ENCODE peak calls at places on chromosomes 7 and 10, in five cellular contexts. One of them, this sample, is unnamed.

GRCh38 chr7:4399596-4399995 is 282.5 kb upstream of the FOXK1 start:
- DNase-seq in GM12878: no peak
- DNase-seq in K562: no peak
- DNase-seq in H1: no peak
- DNase-seq in HepG2: no peak
- DNase-seq in this sample: no peak

GRCh38 chr7:25856056-25856780 is 295.8 kb upstream of the NFE2L3 start:
- DNase-seq in K562: no peak
- DNase-seq in GM12878: no peak
- DNase-seq in HepG2: no peak
- DNase-seq in H1: no peak
- DNase-seq in this sample: no peak

GRCh38 chr7:42025635-42026375 is 211.2 kb downstream of the GLI3 start:
- DNase-seq in HepG2: peak; percentile 13
- DNase-seq in GM12878: no peak
- DNase-seq in K562: no peak
- DNase-seq in H1: no peak
- DNase-seq in this sample: no peak

GRCh38 chr10:128099901-128100300 is 26.3 kb downstream of the MKI67 start:
- DNase-seq in GM12878: no peak
- DNase-seq in HepG2: no peak
- DNase-seq in H1: no peak
- DNase-seq in K562: no peak
- DNase-seq in this sample: no peak

GRCh38 chr10:123354521-123354920 is 200.3 kb downstream of the BUB3 start:
- DNase-seq in HepG2: no peak
- DNase-seq in K562: no peak
- DNase-seq in H1: no peak
- DNase-seq in GM12878: no peak
- DNase-seq in this sample: no peak

GRCh38 chr7:36202347-36202896 is 49.4 kb downstream of the EEPD1 start:
- DNase-seq in K562: no peak
- DNase-seq in H1: no peak
- DNase-seq in HepG2: no peak
- DNase-seq in GM12878: no peak
- DNase-seq in this sample: no peak

GRCh38 chr10:100485336-100485735 is 22.5 kb downstream of the WNT8B start:
- DNase-seq in HepG2: no peak
- DNase-seq in K562: no peak
- DNase-seq in H1: peak; percentile 64
- DNase-seq in GM12878: no peak
- DNase-seq in this sample: no peak

GRCh38 chr10:103281753-103282152 is 4.8 kb downstream of the INA start:
- DNase-seq in GM12878: no peak
- DNase-seq in HepG2: no peak
- DNase-seq in H1: peak; percentile 82
- DNase-seq in K562: peak; percentile 13
- DNase-seq in this sample: no peak

GRCh38 chr10:86439544-86439943 is 72.9 kb upstream of the GRID1 start:
- DNase-seq in HepG2: peak; percentile 66
- DNase-seq in H1: no peak
- DNase-seq in K562: no peak
- DNase-seq in GM12878: no peak
- DNase-seq in this sample: no peak

GRCh38 chr7:8388257-8388625 is 45.2 kb upstream of the NXPH1 start:
- DNase-seq in HepG2: no peak
- DNase-seq in K562: no peak
- DNase-seq in GM12878: no peak
- DNase-seq in H1: no peak
- DNase-seq in this sample: no peak

GRCh38 chr10:126658928-126659327 is 11.6 kb downstream of the C10orf90 start:
- DNase-seq in GM12878: no peak
- DNase-seq in H1: no peak
- DNase-seq in HepG2: no peak
- DNase-seq in K562: no peak
- DNase-seq in this sample: no peak

GRCh38 chr7:121081327-121081936 is 92.9 kb downstream of the CPED1 start:
- DNase-seq in K562: peak; percentile 60
- DNase-seq in HepG2: peak; percentile 36
- DNase-seq in GM12878: peak; percentile 5
- DNase-seq in H1: no peak
- DNase-seq in this sample: peak; percentile 44

GRCh38 chr10:112797908-112798307 is 152.1 kb upstream of the TCF7L2 start:
- DNase-seq in HepG2: no peak
- DNase-seq in H1: peak; percentile 54
- DNase-seq in K562: no peak
- DNase-seq in GM12878: no peak
- DNase-seq in this sample: no peak

GRCh38 chr7:54249686-54250085 is 292.5 kb upstream of the VSTM2A start:
- DNase-seq in H1: no peak
- DNase-seq in GM12878: no peak
- DNase-seq in K562: no peak
- DNase-seq in HepG2: no peak
- DNase-seq in this sample: no peak

GRCh38 chr7:98562336-98563182 is 54.5 kb upstream of the NPTX2 start:
- DNase-seq in K562: no peak
- DNase-seq in HepG2: no peak
- DNase-seq in H1: no peak
- DNase-seq in GM12878: no peak
- DNase-seq in this sample: no peak

GRCh38 chr7:98563183-98563495 is 53.9 kb upstream of the NPTX2 start:
- DNase-seq in H1: no peak
- DNase-seq in GM12878: no peak
- DNase-seq in HepG2: no peak
- DNase-seq in K562: no peak
- DNase-seq in this sample: no peak

GRCh38 chr7:98559219-98559618 is 57.9 kb upstream of the NPTX2 start:
- DNase-seq in HepG2: no peak
- DNase-seq in H1: no peak
- DNase-seq in GM12878: no peak
- DNase-seq in K562: no peak
- DNase-seq in this sample: no peak

GRCh38 chr7:98557538-98558031 is 59.5 kb upstream of the NPTX2 start:
- DNase-seq in GM12878: no peak
- DNase-seq in K562: no peak
- DNase-seq in H1: no peak
- DNase-seq in HepG2: no peak
- DNase-seq in this sample: no peak

DNA sequence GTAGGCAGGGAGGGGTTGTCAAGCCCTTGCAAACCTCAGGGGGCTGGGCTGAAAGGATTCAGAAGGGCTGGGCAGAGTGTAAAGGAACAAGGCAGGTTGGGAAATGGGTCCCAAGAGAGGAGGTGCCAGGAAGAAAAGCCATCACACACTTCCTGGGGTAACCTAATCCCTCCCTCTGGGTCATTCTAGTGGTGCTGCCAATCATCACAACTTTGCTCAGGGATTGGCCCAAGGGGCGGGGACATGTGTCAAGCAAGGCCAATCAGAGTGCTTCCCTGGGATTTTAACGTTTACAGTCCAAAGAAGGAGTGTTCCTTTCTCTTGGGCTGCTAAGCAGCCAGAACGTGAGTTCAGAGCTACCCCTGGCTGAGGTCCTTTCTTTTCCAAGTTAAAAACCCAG is 57.1 kb upstream of the NPTX2 start:
- DNase-seq in H1: no peak
- DNase-seq in HepG2: no peak
- DNase-seq in K562: no peak
- DNase-seq in GM12878: no peak
- DNase-seq in this sample: no peak
- TF ChIP-seq SRF in H1: no peak
- TF ChIP-seq SRF in HepG2: no peak
- TF ChIP-seq SRF in K562: no peak
- TF ChIP-seq SRF in GM12878: no peak
- TF ChIP-seq SRF in this sample: no peak

GRCh38 chr10:1538121-1538520 is 199.2 kb downstream of the ADARB2 start:
- DNase-seq in H1: no peak
- DNase-seq in GM12878: no peak
- DNase-seq in HepG2: no peak
- DNase-seq in K562: no peak
- DNase-seq in this sample: no peak
- TF ChIP-seq SIN3A in H1: no peak
- TF ChIP-seq SIN3A in GM12878: no peak
- TF ChIP-seq SIN3A in HepG2: no peak
- TF ChIP-seq SIN3A in K562: no peak
- TF ChIP-seq SIN3A in this sample: no peak

GRCh38 chr7:87339373-87339897 is 6.0 kb upstream of the CROT start:
- DNase-seq in HepG2: no peak
- DNase-seq in K562: no peak
- DNase-seq in H1: no peak
- DNase-seq in GM12878: no peak
- DNase-seq in this sample: no peak
- H3K4me2 ChIP-seq in HepG2: peak overlapping the region; percentile 6
- H3K4me2 ChIP-seq in K562: no peak overlapping the region
- H3K4me2 ChIP-seq in H1: no peak overlapping the region
- H3K4me2 ChIP-seq in GM12878: no peak overlapping the region
- H3K4me2 ChIP-seq in this sample: no peak overlapping the region

DNA sequence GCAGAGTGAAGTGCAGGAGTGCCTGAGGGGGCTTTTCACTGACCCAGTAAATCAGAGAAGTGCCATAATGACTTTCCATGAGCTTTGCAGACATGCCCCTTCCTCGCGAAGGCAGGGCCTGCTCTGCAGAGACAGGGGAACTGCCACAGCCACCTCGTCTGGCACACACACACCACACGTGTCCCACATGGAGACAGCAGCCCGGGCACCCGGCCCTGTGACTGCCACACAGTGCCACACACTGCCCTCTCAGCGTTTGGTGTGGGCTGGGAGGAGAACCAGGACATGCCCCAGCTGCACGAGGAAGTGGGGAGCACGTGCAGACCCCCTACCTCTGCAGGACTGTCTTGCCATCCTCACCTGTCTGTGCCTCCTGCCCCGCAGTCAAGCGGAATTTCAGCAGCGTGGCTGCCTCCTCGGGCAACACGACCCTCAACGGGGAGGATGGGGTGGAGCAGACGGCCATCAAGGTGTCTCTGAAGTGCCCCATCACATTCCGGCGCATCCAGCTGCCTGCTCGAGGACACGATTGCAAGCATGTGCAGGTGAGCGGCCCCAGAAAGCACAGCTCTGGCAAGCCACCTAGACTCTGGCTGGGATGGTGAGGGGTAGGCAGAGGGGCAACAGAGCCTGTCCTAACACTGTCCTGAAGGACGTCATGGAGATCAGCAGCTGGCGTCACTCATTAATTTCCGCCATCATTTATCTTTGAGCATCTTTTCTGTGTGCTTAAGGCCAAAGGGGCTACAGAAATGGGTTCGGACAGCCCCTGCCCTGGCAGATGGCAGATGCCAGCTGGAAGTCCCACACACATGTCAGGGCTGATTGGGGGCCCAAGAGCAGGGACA is 43.4 kb upstream of the PPIF start:
- DNase-seq in GM12878: no peak
- DNase-seq in H1: no peak
- DNase-seq in K562: no peak
- DNase-seq in HepG2: no peak
- DNase-seq in this sample: no peak
- TF ChIP-seq SRF in GM12878: no peak
- TF ChIP-seq SRF in H1: no peak
- TF ChIP-seq SRF in K562: no peak
- TF ChIP-seq SRF in HepG2: no peak
- TF ChIP-seq SRF in this sample: no peak

DNA sequence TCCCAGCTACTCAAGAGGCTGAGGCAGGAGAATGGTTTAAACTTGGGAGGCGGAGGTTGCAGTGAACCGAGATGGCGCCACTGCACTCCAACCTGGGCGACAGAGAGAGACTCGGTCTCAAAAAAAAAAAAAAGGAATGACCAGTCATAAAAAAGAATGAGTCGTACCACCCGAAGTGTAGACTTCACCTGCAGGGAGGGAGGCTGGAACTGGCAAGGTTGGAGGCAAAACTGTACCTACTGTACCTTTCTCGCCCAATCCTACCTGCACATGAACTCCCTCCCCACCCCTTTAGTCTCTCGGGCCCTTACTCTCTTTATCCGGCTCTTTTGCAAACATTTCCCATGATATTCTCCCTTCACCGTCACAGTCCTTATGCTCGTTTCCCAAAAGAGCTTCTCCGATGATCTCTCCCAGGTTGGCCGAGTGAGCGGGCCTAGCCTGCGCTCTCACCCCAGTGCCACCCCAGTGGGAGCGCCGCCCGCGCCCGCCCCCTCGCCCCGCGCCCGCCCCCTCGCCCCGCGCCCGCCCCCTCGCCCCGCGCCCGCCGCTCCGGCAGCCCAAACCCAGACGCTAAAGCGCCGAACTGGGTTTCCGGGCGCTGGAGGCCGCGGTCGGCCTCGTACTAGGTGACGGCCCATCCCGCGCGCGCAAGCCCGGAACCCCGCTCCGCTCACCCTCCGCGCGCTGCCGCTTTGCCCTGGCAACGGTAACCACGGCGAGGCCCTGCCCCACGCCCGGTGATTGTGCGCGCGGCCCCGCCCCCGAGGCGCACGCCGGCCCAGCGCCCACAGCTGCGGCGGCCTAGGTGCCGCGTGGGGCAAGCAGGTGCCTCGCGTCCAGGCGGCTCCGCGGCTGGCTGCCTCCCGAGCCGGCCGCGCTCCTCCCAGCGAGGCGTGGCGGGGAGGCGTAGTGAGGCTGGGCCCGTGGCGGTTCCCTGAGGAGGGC is at the start of gene SMKR1:
- DNase-seq in HepG2: no peak
- DNase-seq in H1: peak; percentile 77
- DNase-seq in GM12878: peak; percentile 12
- DNase-seq in K562: peak; percentile 99
- DNase-seq in this sample: peak; percentile 46
- TF ChIP-seq SIN3A in HepG2: peak; percentile 51
- TF ChIP-seq SIN3A in H1: no peak
- TF ChIP-seq SIN3A in GM12878: no peak
- TF ChIP-seq SIN3A in K562: no peak
- TF ChIP-seq SIN3A in this sample: no peak

GRCh38 chr10:98323221-98324164 is 55.5 kb upstream of the LOXL4 start:
- DNase-seq in K562: peak; percentile 72
- DNase-seq in H1: no peak
- DNase-seq in GM12878: no peak
- DNase-seq in HepG2: peak; percentile 20
- DNase-seq in this sample: peak; percentile 83
- H3K4me2 ChIP-seq in K562: peak overlapping the region; percentile 29
- H3K4me2 ChIP-seq in H1: no peak overlapping the region
- H3K4me2 ChIP-seq in GM12878: no peak overlapping the region
- H3K4me2 ChIP-seq in HepG2: no peak overlapping the region
- H3K4me2 ChIP-seq in this sample: peak overlapping the region; percentile 33

GRCh38 chr7:16066805-16067459 is 354.4 kb downstream of the CRPPA start:
- DNase-seq in K562: no peak
- DNase-seq in GM12878: no peak
- DNase-seq in HepG2: no peak
- DNase-seq in H1: no peak
- DNase-seq in this sample: no peak

GRCh38 chr7:16067695-16068094 is 353.6 kb downstream of the CRPPA start:
- DNase-seq in HepG2: no peak
- DNase-seq in K562: no peak
- DNase-seq in GM12878: no peak
- DNase-seq in H1: no peak
- DNase-seq in this sample: no peak

GRCh38 chr7:16070806-16071205 is 350.5 kb downstream of the CRPPA start:
- DNase-seq in GM12878: no peak
- DNase-seq in HepG2: no peak
- DNase-seq in K562: no peak
- DNase-seq in H1: no peak
- DNase-seq in this sample: no peak

GRCh38 chr7:16071246-16071857 is 350.0 kb downstream of the CRPPA start:
- DNase-seq in HepG2: peak; percentile 50
- DNase-seq in K562: peak; percentile 62
- DNase-seq in GM12878: no peak
- DNase-seq in H1: no peak
- DNase-seq in this sample: peak; percentile 54
- TF ChIP-seq SRF in HepG2: no peak
- TF ChIP-seq SRF in K562: no peak
- TF ChIP-seq SRF in GM12878: no peak
- TF ChIP-seq SRF in H1: no peak
- TF ChIP-seq SRF in this sample: no peak

This sample was measured in HCT116.